ENCODE peak calls at places on chromosomes 7 and 10, in seven cellular contexts. Q, S, J, Z, A, C and X are unnamed samples.
A peak's percentile ranks its signal among the peaks of the same experiment; 100 is the strongest.

GRCh38 chr7:24406818-24407226 is 122.8 kb downstream of the NPY start:
- DNase-seq in Q (peak; percentile 13), S (no peak), J (no peak), Z (no peak), A (no peak), C (no peak), X (peak; percentile 86)

GRCh38 chr10:42896735-42897134 is 114.1 kb downstream of the BMS1 start:
- DNase-seq in Q (no peak), S (no peak), J (no peak), Z (no peak), A (no peak), C (no peak), X (no peak)

GRCh38 chr10:50033481-50033880 is 34.3 kb upstream of the WASHC2A start:
- DNase-seq in Q (no peak), S (no peak), J (no peak), Z (peak; percentile 72), A (no peak), C (no peak), X (no peak)

GRCh38 chr10:20936388-20936787 is 39.3 kb upstream of the NEBL start:
- DNase-seq in Q (no peak), S (no peak), J (no peak), Z (no peak), A (no peak), C (no peak), X (no peak)

GRCh38 chr10:72328045-72328828 is 26.5 kb downstream of the DNAJB12 start:
- DNase-seq in Q (peak; percentile 86), S (peak; percentile 72), J (no peak), Z (peak; percentile 46), A (no peak), C (peak; percentile 76), X (peak; percentile 93)

GRCh38 chr10:60340973-60341372 is 48.7 kb downstream of the ANK3 start:
- DNase-seq in Q (no peak), S (no peak), J (no peak), Z (no peak), A (no peak), C (no peak), X (no peak)

GRCh38 chr7:40175725-40176510 is 41.1 kb downstream of the SUGCT start:
- DNase-seq in Q (no peak), S (no peak), J (no peak), Z (peak; percentile 53), A (no peak), C (no peak), X (no peak)

GRCh38 chr7:30274641-30275040 is 9.8 kb upstream of the ZNRF2 start:
- DNase-seq in Q (no peak), S (no peak), J (no peak), Z (no peak), A (no peak), C (no peak), X (no peak)

GRCh38 chr10:132669208-132669861 is 116.6 kb downstream of the NKX6-2 start:
- DNase-seq in Q (no peak), S (peak; percentile 27), J (peak; percentile 66), Z (no peak), A (no peak), C (no peak), X (no peak)

GRCh38 chr7:22819476-22819875 is 3.2 kb downstream of the TOMM7 start:
- DNase-seq in Q (no peak), S (no peak), J (no peak), Z (no peak), A (no peak), C (no peak), X (no peak)
- H3K4me3 ChIP-seq in Q (no peak overlapping the region), S (no peak overlapping the region), J (no peak overlapping the region), Z (no peak overlapping the region), A (no peak overlapping the region), C (no peak overlapping the region), X (peak overlapping the region; percentile 100)

GRCh38 chr7:78636727-78637126 is 816.7 kb downstream of the MAGI2 start:
- DNase-seq in Q (no peak), S (no peak), J (no peak), Z (peak; percentile 1), A (no peak), C (no peak), X (no peak)

GRCh38 chr7:78638364-78638763 is 815.1 kb downstream of the MAGI2 start:
- DNase-seq in Q (no peak), S (no peak), J (no peak), Z (no peak), A (no peak), C (no peak), X (no peak)

GRCh38 chr7:78635394-78635793 is 818.1 kb downstream of the MAGI2 start:
- DNase-seq in Q (no peak), S (no peak), J (no peak), Z (peak; percentile 12), A (no peak), C (no peak), X (no peak)

GRCh38 chr7:78634073-78634472 is 819.4 kb downstream of the MAGI2 start:
- DNase-seq in Q (no peak), S (no peak), J (no peak), Z (no peak), A (no peak), C (no peak), X (no peak)
- H3K27ac ChIP-seq in Q (no peak overlapping the region), S (peak overlapping the region; percentile 53), J (no peak overlapping the region), Z (no peak overlapping the region), A (no peak overlapping the region), C (no peak overlapping the region), X (no peak overlapping the region)

GRCh38 chr7:104655592-104655991 is 327.2 kb downstream of the LHFPL3 start:
- DNase-seq in Q (no peak), S (no peak), J (no peak), Z (no peak), A (no peak), C (no peak), X (no peak)
- TF ChIP-seq CTCF in Q (no peak), S (no peak), J (no peak), Z (no peak), A (no peak), C (no peak), X (no peak)

DNA sequence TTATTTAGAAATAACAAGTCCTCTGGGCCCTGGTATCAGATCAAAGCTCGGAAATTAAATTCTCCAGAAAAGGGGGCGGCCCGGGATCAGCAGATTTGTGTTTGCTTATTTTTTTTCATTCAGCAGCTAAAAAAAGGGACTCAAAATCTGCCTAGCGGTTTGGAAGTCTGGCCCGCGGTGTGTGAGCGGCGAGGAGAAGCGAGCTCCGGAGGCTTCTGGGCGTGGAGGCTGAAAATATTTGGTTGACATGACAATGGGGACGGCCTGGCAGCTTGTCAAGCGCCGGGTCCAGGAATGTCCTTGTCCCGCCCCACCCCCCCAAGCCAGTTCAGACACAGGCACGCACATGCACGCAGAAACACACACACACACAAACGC is 43.4 kb downstream of the FOXL3 start:
- DNase-seq in Q (no peak), S (no peak), J (no peak), Z (peak; percentile 26), A (no peak), C (peak; percentile 82), X (no peak)
- H3K4me3 ChIP-seq in Q (no peak overlapping the region), S (peak overlapping the region; percentile 67), J (peak overlapping the region; percentile 62), Z (no peak overlapping the region), A (peak overlapping the region; percentile 68), C (peak overlapping the region; percentile 66), X (no peak overlapping the region)

GRCh38 chr7:148481147-148481526 is 109.4 kb upstream of the C7orf33 start:
- DNase-seq in Q (no peak), S (no peak), J (no peak), Z (no peak), A (no peak), C (no peak), X (no peak)
- H3K27ac ChIP-seq in Q (no peak overlapping the region), S (no peak overlapping the region), J (peak overlapping the region; percentile 20), Z (no peak overlapping the region), A (no peak overlapping the region), C (no peak overlapping the region), X (no peak overlapping the region)